ENCODE peak calls at places on chromosomes 5 and 9, in eight cellular contexts. One of them, this sample, is unnamed.

GRCh38 chr9:104575451-104575850 is 6.5 kb downstream of the OR13C8 start:
- DNase-seq in NCI-H1694: no peak
- DNase-seq in left lung: no peak
- DNase-seq in HFFc6: no peak
- DNase-seq in T-helper 2 cell: no peak
- DNase-seq in body of pancreas: no peak
- DNase-seq in mesothelial cell of epicardium: no peak
- DNase-seq in fibroblast of gingiva: peak; percentile 51
- DNase-seq in this sample: no peak

GRCh38 chr9:27549196-27549737 is 19.7 kb upstream of the MOB3B start:
- DNase-seq in NCI-H1694: no peak
- DNase-seq in left lung: no peak
- DNase-seq in HFFc6: no peak
- DNase-seq in T-helper 2 cell: no peak
- DNase-seq in body of pancreas: no peak
- DNase-seq in mesothelial cell of epicardium: no peak
- DNase-seq in fibroblast of gingiva: peak; percentile 82
- DNase-seq in this sample: no peak

GRCh38 chr5:172064358-172064757 is 57.9 kb upstream of the FBXW11 start:
- DNase-seq in NCI-H1694: no peak
- DNase-seq in left lung: no peak
- DNase-seq in HFFc6: no peak
- DNase-seq in T-helper 2 cell: no peak
- DNase-seq in body of pancreas: no peak
- DNase-seq in mesothelial cell of epicardium: no peak
- DNase-seq in fibroblast of gingiva: no peak
- DNase-seq in this sample: no peak

GRCh38 chr5:109041319-109041718 is 293.6 kb downstream of the FER start:
- DNase-seq in NCI-H1694: no peak
- DNase-seq in left lung: no peak
- DNase-seq in HFFc6: no peak
- DNase-seq in T-helper 2 cell: no peak
- DNase-seq in body of pancreas: no peak
- DNase-seq in mesothelial cell of epicardium: no peak
- DNase-seq in fibroblast of gingiva: no peak
- DNase-seq in this sample: no peak

GRCh38 chr9:115517335-115518075 is 399.5 kb upstream of the TNC start:
- DNase-seq in NCI-H1694: no peak
- DNase-seq in left lung: no peak
- DNase-seq in HFFc6: peak; percentile 65
- DNase-seq in T-helper 2 cell: no peak
- DNase-seq in body of pancreas: no peak
- DNase-seq in mesothelial cell of epicardium: no peak
- DNase-seq in fibroblast of gingiva: no peak
- DNase-seq in this sample: no peak

GRCh38 chr9:97864396-97864795 is 11.4 kb downstream of the FOXE1 start:
- DNase-seq in NCI-H1694: no peak
- DNase-seq in left lung: no peak
- DNase-seq in HFFc6: no peak
- DNase-seq in T-helper 2 cell: no peak
- DNase-seq in body of pancreas: no peak
- DNase-seq in mesothelial cell of epicardium: no peak
- DNase-seq in fibroblast of gingiva: no peak
- DNase-seq in this sample: no peak

GRCh38 chr5:134552301-134552700 is 26.8 kb downstream of the JADE2 start:
- DNase-seq in NCI-H1694: no peak
- DNase-seq in left lung: no peak
- DNase-seq in HFFc6: peak; percentile 92
- DNase-seq in T-helper 2 cell: no peak
- DNase-seq in body of pancreas: peak; percentile 78
- DNase-seq in mesothelial cell of epicardium: no peak
- DNase-seq in fibroblast of gingiva: peak; percentile 89
- DNase-seq in this sample: no peak

GRCh38 chr9:114743446-114743845 is 61.5 kb upstream of the TEX48 start:
- DNase-seq in NCI-H1694: no peak
- DNase-seq in left lung: no peak
- DNase-seq in HFFc6: no peak
- DNase-seq in T-helper 2 cell: no peak
- DNase-seq in body of pancreas: no peak
- DNase-seq in mesothelial cell of epicardium: no peak
- DNase-seq in fibroblast of gingiva: no peak
- DNase-seq in this sample: no peak

GRCh38 chr5:55231476-55232193 is 1.8 kb downstream of the CCNO start:
- DNase-seq in NCI-H1694: no peak
- DNase-seq in left lung: no peak
- DNase-seq in HFFc6: no peak
- DNase-seq in T-helper 2 cell: peak; percentile 16
- DNase-seq in body of pancreas: peak; percentile 45
- DNase-seq in mesothelial cell of epicardium: peak; percentile 60
- DNase-seq in fibroblast of gingiva: no peak
- DNase-seq in this sample: peak; percentile 28

GRCh38 chr5:79503794-79504495 is 10.0 kb downstream of the HOMER1 start:
- DNase-seq in NCI-H1694: no peak
- DNase-seq in left lung: no peak
- DNase-seq in HFFc6: no peak
- DNase-seq in T-helper 2 cell: no peak
- DNase-seq in body of pancreas: no peak
- DNase-seq in mesothelial cell of epicardium: no peak
- DNase-seq in fibroblast of gingiva: peak; percentile 16
- DNase-seq in this sample: no peak

GRCh38 chr9:97479496-97480159 is 21.8 kb upstream of the TMOD1 start:
- DNase-seq in NCI-H1694: no peak
- DNase-seq in left lung: no peak
- DNase-seq in HFFc6: no peak
- DNase-seq in T-helper 2 cell: no peak
- DNase-seq in body of pancreas: no peak
- DNase-seq in mesothelial cell of epicardium: no peak
- DNase-seq in fibroblast of gingiva: peak; percentile 8
- DNase-seq in this sample: no peak

GRCh38 chr9:2477755-2478154 is 143.8 kb upstream of the VLDLR start:
- DNase-seq in NCI-H1694: no peak
- DNase-seq in left lung: no peak
- DNase-seq in HFFc6: peak; percentile 18
- DNase-seq in T-helper 2 cell: no peak
- DNase-seq in body of pancreas: no peak
- DNase-seq in mesothelial cell of epicardium: no peak
- DNase-seq in fibroblast of gingiva: no peak
- DNase-seq in this sample: no peak

GRCh38 chr5:175880797-175881312 is 9.5 kb downstream of the CPLX2 start:
- DNase-seq in NCI-H1694: no peak
- DNase-seq in left lung: no peak
- DNase-seq in HFFc6: no peak
- DNase-seq in T-helper 2 cell: no peak
- DNase-seq in body of pancreas: no peak
- DNase-seq in mesothelial cell of epicardium: no peak
- DNase-seq in fibroblast of gingiva: no peak
- DNase-seq in this sample: no peak

GRCh38 chr5:134001938-134002731 is 2.6 kb downstream of the VDAC1 start:
- DNase-seq in NCI-H1694: no peak
- DNase-seq in left lung: no peak
- DNase-seq in HFFc6: no peak
- DNase-seq in T-helper 2 cell: no peak
- DNase-seq in body of pancreas: no peak
- DNase-seq in mesothelial cell of epicardium: no peak
- DNase-seq in fibroblast of gingiva: no peak
- DNase-seq in this sample: no peak

GRCh38 chr5:152505442-152506042 is 100.5 kb upstream of the NMUR2 start:
- DNase-seq in NCI-H1694: peak; percentile 45
- DNase-seq in left lung: no peak
- DNase-seq in HFFc6: peak; percentile 24
- DNase-seq in T-helper 2 cell: no peak
- DNase-seq in body of pancreas: peak; percentile 62
- DNase-seq in mesothelial cell of epicardium: peak; percentile 48
- DNase-seq in fibroblast of gingiva: peak; percentile 20
- DNase-seq in this sample: peak; percentile 87

GRCh38 chr5:95748133-95748532 is 17.0 kb downstream of the RHOBTB3 start:
- DNase-seq in NCI-H1694: no peak
- DNase-seq in left lung: no peak
- DNase-seq in HFFc6: no peak
- DNase-seq in T-helper 2 cell: no peak
- DNase-seq in body of pancreas: no peak
- DNase-seq in mesothelial cell of epicardium: no peak
- DNase-seq in fibroblast of gingiva: no peak
- DNase-seq in this sample: no peak

GRCh38 chr5:171956314-171956713 is 50.1 kb downstream of the FBXW11 start:
- DNase-seq in NCI-H1694: no peak
- DNase-seq in left lung: no peak
- DNase-seq in HFFc6: no peak
- DNase-seq in T-helper 2 cell: no peak
- DNase-seq in body of pancreas: no peak
- DNase-seq in mesothelial cell of epicardium: no peak
- DNase-seq in fibroblast of gingiva: no peak
- DNase-seq in this sample: no peak

GRCh38 chr9:89738137-89738932 is 133.5 kb downstream of the GADD45G start:
- DNase-seq in NCI-H1694: no peak
- DNase-seq in left lung: no peak
- DNase-seq in HFFc6: no peak
- DNase-seq in T-helper 2 cell: no peak
- DNase-seq in body of pancreas: no peak
- DNase-seq in mesothelial cell of epicardium: no peak
- DNase-seq in fibroblast of gingiva: no peak
- DNase-seq in this sample: no peak

GRCh38 chr5:157252741-157253465 is 13.0 kb upstream of the CYFIP2 start:
- DNase-seq in NCI-H1694: no peak
- DNase-seq in left lung: no peak
- DNase-seq in HFFc6: peak; percentile 20
- DNase-seq in T-helper 2 cell: peak; percentile 76
- DNase-seq in body of pancreas: no peak
- DNase-seq in mesothelial cell of epicardium: no peak
- DNase-seq in fibroblast of gingiva: no peak
- DNase-seq in this sample: no peak

GRCh38 chr5:56145511-56145910 is 87.6 kb downstream of the ANKRD55 start:
- DNase-seq in NCI-H1694: no peak
- DNase-seq in left lung: no peak
- DNase-seq in HFFc6: no peak
- DNase-seq in T-helper 2 cell: no peak
- DNase-seq in body of pancreas: no peak
- DNase-seq in mesothelial cell of epicardium: no peak
- DNase-seq in fibroblast of gingiva: peak; percentile 75
- DNase-seq in this sample: no peak

GRCh38 chr9:84436386-84437114 is 96.0 kb upstream of the SLC28A3 start:
- DNase-seq in NCI-H1694: peak; percentile 60
- DNase-seq in left lung: no peak
- DNase-seq in HFFc6: no peak
- DNase-seq in T-helper 2 cell: no peak
- DNase-seq in body of pancreas: no peak
- DNase-seq in mesothelial cell of epicardium: no peak
- DNase-seq in fibroblast of gingiva: no peak
- DNase-seq in this sample: no peak

GRCh38 chr5:162037431-162037830 is 30.1 kb upstream of the GABRG2 start:
- DNase-seq in NCI-H1694: no peak
- DNase-seq in left lung: no peak
- DNase-seq in HFFc6: no peak
- DNase-seq in T-helper 2 cell: no peak
- DNase-seq in body of pancreas: no peak
- DNase-seq in mesothelial cell of epicardium: no peak
- DNase-seq in fibroblast of gingiva: no peak
- DNase-seq in this sample: peak; percentile 71

GRCh38 chr5:176812269-176813259 is 2.2 kb downstream of the UNC5A start:
- DNase-seq in NCI-H1694: no peak
- DNase-seq in left lung: no peak
- DNase-seq in HFFc6: peak; percentile 22
- DNase-seq in T-helper 2 cell: no peak
- DNase-seq in body of pancreas: no peak
- DNase-seq in mesothelial cell of epicardium: peak; percentile 58
- DNase-seq in fibroblast of gingiva: no peak
- DNase-seq in this sample: peak; percentile 58

GRCh38 chr5:79070002-79070567 is 518 bp downstream of the BHMT2 start:
- DNase-seq in NCI-H1694: no peak
- DNase-seq in left lung: no peak
- DNase-seq in HFFc6: no peak
- DNase-seq in T-helper 2 cell: no peak
- DNase-seq in body of pancreas: no peak
- DNase-seq in mesothelial cell of epicardium: no peak
- DNase-seq in fibroblast of gingiva: peak; percentile 36
- DNase-seq in this sample: no peak

GRCh38 chr9:124855944-124856773 is 2.9 kb downstream of the WDR38 start:
- DNase-seq in NCI-H1694: no peak
- DNase-seq in left lung: no peak
- DNase-seq in HFFc6: peak; percentile 30
- DNase-seq in T-helper 2 cell: no peak
- DNase-seq in body of pancreas: peak; percentile 41
- DNase-seq in mesothelial cell of epicardium: no peak
- DNase-seq in fibroblast of gingiva: no peak
- DNase-seq in this sample: peak; percentile 78

GRCh38 chr9:99076483-99077171 is 28.3 kb upstream of the TGFBR1 start:
- DNase-seq in NCI-H1694: no peak
- DNase-seq in left lung: no peak
- DNase-seq in HFFc6: no peak
- DNase-seq in T-helper 2 cell: peak; percentile 67
- DNase-seq in body of pancreas: no peak
- DNase-seq in mesothelial cell of epicardium: no peak
- DNase-seq in fibroblast of gingiva: no peak
- DNase-seq in this sample: no peak